ENCODE peak calls at places on chromosomes 4 and X, in five cellular contexts. S, D, Y, R and Z are unnamed samples.

GRCh38 chrX:74603040-74603439 is 11.4 kb downstream of the RLIM start:
- DNase-seq in S (no peak), D (no peak), Y (no peak), R (no peak), Z (no peak)

GRCh38 chrX:8244301-8244700 is 73.2 kb upstream of the VCX2 start:
- DNase-seq in S (no peak), D (no peak), Y (no peak), R (no peak), Z (no peak)

GRCh38 chr4:113383111-113383785 is 333.8 kb downstream of the ANK2 start:
- DNase-seq in S (no peak), D (peak; percentile 25), Y (no peak), R (peak; percentile 82), Z (peak; percentile 49)

GRCh38 chrX:54633641-54634040 is 103.6 kb downstream of the GNL3L start:
- DNase-seq in S (no peak), D (peak; percentile 23), Y (no peak), R (peak; percentile 0), Z (no peak)

GRCh38 chr4:786861-787300 is 39.0 kb downstream of the CPLX1 start:
- DNase-seq in S (no peak), D (no peak), Y (peak; percentile 59), R (peak; percentile 35), Z (peak; percentile 43)

GRCh38 chr4:182449186-182449880 is 206.1 kb downstream of the TENM3 start:
- DNase-seq in S (peak; percentile 53), D (peak; percentile 35), Y (no peak), R (peak; percentile 34), Z (peak; percentile 80)

GRCh38 chr4:15779336-15779735 is 1.2 kb downstream of the CD38 start:
- DNase-seq in S (no peak), D (peak; percentile 59), Y (peak; percentile 50), R (peak; percentile 60), Z (peak; percentile 32)

GRCh38 chr4:53821179-53821851 is 230.0 kb upstream of the LNX1 start:
- DNase-seq in S (no peak), D (no peak), Y (no peak), R (no peak), Z (no peak)

GRCh38 chr4:17584502-17585213 is 7.7 kb downstream of the LAP3 start:
- DNase-seq in S (no peak), D (no peak), Y (no peak), R (no peak), Z (no peak)

GRCh38 chr4:102620697-102621497 is 119.7 kb downstream of the NFKB1 start:
- DNase-seq in S (peak; percentile 32), D (peak; percentile 80), Y (no peak), R (peak; percentile 67), Z (peak; percentile 88)

GRCh38 chr4:90419124-90419711 is 292.0 kb downstream of the CCSER1 start:
- DNase-seq in S (peak; percentile 42), D (no peak), Y (no peak), R (peak; percentile 80), Z (peak; percentile 79)

GRCh38 chrX:19532709-19533108 is 17.4 kb upstream of the MAP3K15 start:
- DNase-seq in S (no peak), D (no peak), Y (no peak), R (no peak), Z (peak; percentile 72)

GRCh38 chr4:45693746-45694145 is 430.1 kb downstream of the GABRG1 start:
- DNase-seq in S (no peak), D (no peak), Y (no peak), R (no peak), Z (no peak)

GRCh38 chr4:101806914-101807313 is 16.4 kb downstream of the BANK1 start:
- DNase-seq in S (peak; percentile 56), D (peak; percentile 34), Y (no peak), R (no peak), Z (no peak)